ENCODE peak calls at places on chromosomes 11 and 22, in seven cellular contexts. One of them, this sample, is unnamed. For H3K36me3, the result is how much of the 10 kb centered on the place peaks cover.

GRCh38 chr11:112453601-112454577 is 193.2 kb upstream of the PLET1 start:
- DNase-seq in tibial nerve: no peak
- DNase-seq in breast epithelium: no peak
- DNase-seq in transverse colon: peak
- DNase-seq in Peyer's patch: no peak
- DNase-seq in body of pancreas: peak
- DNase-seq in esophagus squamous epithelium: no peak
- DNase-seq in this sample: peak

GRCh38 chr11:4654635-4655335 is 11.0 kb downstream of the OR51E1 start:
- DNase-seq in transverse colon: no peak
- DNase-seq in esophagus squamous epithelium: no peak
- DNase-seq in body of pancreas: no peak
- DNase-seq in Peyer's patch: no peak
- DNase-seq in tibial nerve: no peak
- DNase-seq in breast epithelium: no peak
- DNase-seq in this sample: no peak

GRCh38 chr22:49951001-49951677 is 9.4 kb upstream of the PIM3 start:
- DNase-seq in Peyer's patch: peak
- DNase-seq in esophagus squamous epithelium: no peak
- DNase-seq in tibial nerve: no peak
- DNase-seq in transverse colon: peak
- DNase-seq in body of pancreas: peak
- DNase-seq in breast epithelium: peak
- DNase-seq in this sample: no peak

GRCh38 chr11:9280655-9281301 is 15.6 kb upstream of the DENND5A start:
- DNase-seq in tibial nerve: no peak
- DNase-seq in breast epithelium: no peak
- DNase-seq in body of pancreas: peak
- DNase-seq in esophagus squamous epithelium: no peak
- DNase-seq in transverse colon: peak
- DNase-seq in Peyer's patch: peak
- DNase-seq in this sample: no peak

GRCh38 chr11:77633856-77634425 is 3.7 kb downstream of the CLNS1A start:
- DNase-seq in Peyer's patch: no peak
- DNase-seq in body of pancreas: no peak
- DNase-seq in transverse colon: no peak
- DNase-seq in esophagus squamous epithelium: no peak
- DNase-seq in tibial nerve: no peak
- DNase-seq in breast epithelium: no peak
- DNase-seq in this sample: peak

GRCh38 chr11:112113539-112114457 is 27.1 kb downstream of the SDHD start:
- DNase-seq in Peyer's patch: no peak
- DNase-seq in tibial nerve: no peak
- DNase-seq in body of pancreas: no peak
- DNase-seq in breast epithelium: no peak
- DNase-seq in transverse colon: no peak
- DNase-seq in esophagus squamous epithelium: no peak
- DNase-seq in this sample: no peak

GRCh38 chr11:15629690-15630321 is 515.1 kb downstream of the INSC start:
- DNase-seq in transverse colon: peak
- DNase-seq in breast epithelium: no peak
- DNase-seq in tibial nerve: no peak
- DNase-seq in Peyer's patch: no peak
- DNase-seq in esophagus squamous epithelium: no peak
- DNase-seq in body of pancreas: peak
- DNase-seq in this sample: peak

GRCh38 chr11:8652140-8652539 is 30.3 kb downstream of the TRIM66 start:
- DNase-seq in transverse colon: no peak
- DNase-seq in breast epithelium: no peak
- DNase-seq in Peyer's patch: no peak
- DNase-seq in body of pancreas: no peak
- DNase-seq in esophagus squamous epithelium: no peak
- DNase-seq in tibial nerve: no peak
- DNase-seq in this sample: no peak

GRCh38 chr11:77450227-77450626 is 23.7 kb downstream of the PAK1 start:
- DNase-seq in esophagus squamous epithelium: no peak
- DNase-seq in transverse colon: no peak
- DNase-seq in tibial nerve: no peak
- DNase-seq in body of pancreas: no peak
- DNase-seq in breast epithelium: no peak
- DNase-seq in Peyer's patch: no peak
- DNase-seq in this sample: no peak

GRCh38 chr11:88051386-88051785 is 123.9 kb downstream of the RAB38 start:
- DNase-seq in body of pancreas: no peak
- DNase-seq in transverse colon: no peak
- DNase-seq in breast epithelium: no peak
- DNase-seq in Peyer's patch: no peak
- DNase-seq in esophagus squamous epithelium: no peak
- DNase-seq in tibial nerve: no peak
- DNase-seq in this sample: no peak

GRCh38 chr11:115198301-115198700 is 305.9 kb downstream of the CADM1 start:
- DNase-seq in breast epithelium: no peak
- DNase-seq in transverse colon: no peak
- DNase-seq in Peyer's patch: no peak
- DNase-seq in body of pancreas: no peak
- DNase-seq in esophagus squamous epithelium: no peak
- DNase-seq in tibial nerve: no peak
- DNase-seq in this sample: no peak

GRCh38 chr11:116427903-116428637 is 344.7 kb downstream of the BUD13 start:
- DNase-seq in esophagus squamous epithelium: no peak
- DNase-seq in Peyer's patch: no peak
- DNase-seq in transverse colon: no peak
- DNase-seq in tibial nerve: peak
- DNase-seq in body of pancreas: no peak
- DNase-seq in breast epithelium: no peak
- DNase-seq in this sample: no peak

GRCh38 chr11:119204066-119204465 is 2.1 kb upstream of the CBL start:
- DNase-seq in tibial nerve: no peak
- DNase-seq in esophagus squamous epithelium: no peak
- DNase-seq in Peyer's patch: no peak
- DNase-seq in body of pancreas: no peak
- DNase-seq in breast epithelium: no peak
- DNase-seq in transverse colon: no peak
- DNase-seq in this sample: no peak

GRCh38 chr11:1749020-1749758 is 1.2 kb downstream of the IFITM10 start:
- DNase-seq in esophagus squamous epithelium: no peak
- DNase-seq in body of pancreas: no peak
- DNase-seq in tibial nerve: no peak
- DNase-seq in Peyer's patch: no peak
- DNase-seq in transverse colon: peak
- DNase-seq in breast epithelium: no peak
- DNase-seq in this sample: no peak

GRCh38 chr22:37491559-37492427 is 5.6 kb upstream of the MFNG start:
- DNase-seq in esophagus squamous epithelium: no peak
- DNase-seq in body of pancreas: no peak
- DNase-seq in transverse colon: no peak
- DNase-seq in Peyer's patch: no peak
- DNase-seq in tibial nerve: no peak
- DNase-seq in breast epithelium: no peak
- DNase-seq in this sample: no peak

DNA sequence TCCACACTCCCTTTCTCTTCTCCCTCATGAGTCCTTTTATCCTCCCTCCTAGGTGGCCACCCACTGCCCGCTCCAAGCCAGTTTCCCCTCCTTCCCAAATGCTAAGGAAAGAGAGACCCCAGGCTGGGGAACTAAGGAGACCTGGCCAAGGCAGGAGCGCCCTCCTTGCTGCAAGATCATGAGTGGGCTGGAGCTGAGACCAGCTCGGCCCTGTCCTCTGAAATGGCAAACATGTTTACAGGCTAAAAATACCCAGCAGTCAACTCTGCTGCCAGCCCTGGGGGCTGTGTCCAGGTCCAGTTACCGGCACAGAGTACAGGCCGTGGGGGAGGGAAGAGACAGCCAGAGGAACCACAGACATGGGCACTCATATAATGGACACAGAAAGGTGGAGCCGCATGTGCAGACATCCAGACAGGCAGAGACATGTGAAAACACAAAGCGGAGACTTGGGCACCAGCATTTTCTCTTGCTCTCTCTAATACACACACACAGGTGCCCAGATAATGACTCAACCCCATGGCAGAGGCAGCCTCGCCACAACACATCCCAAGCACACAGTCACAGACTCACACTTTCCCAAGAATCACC is 1.2 kb upstream of the AHNAK start:
- DNase-seq in transverse colon: no peak
- DNase-seq in Peyer's patch: no peak
- DNase-seq in tibial nerve: no peak
- DNase-seq in esophagus squamous epithelium: no peak
- DNase-seq in body of pancreas: peak
- DNase-seq in breast epithelium: peak
- DNase-seq in this sample: peak
- TF ChIP-seq POLR2A in transverse colon: no peak
- TF ChIP-seq POLR2A in Peyer's patch: no peak
- TF ChIP-seq POLR2A in tibial nerve: no peak
- TF ChIP-seq POLR2A in esophagus squamous epithelium: no peak
- TF ChIP-seq POLR2A in body of pancreas: no peak
- TF ChIP-seq POLR2A in breast epithelium: peak
- TF ChIP-seq POLR2A in this sample: peak

DNA sequence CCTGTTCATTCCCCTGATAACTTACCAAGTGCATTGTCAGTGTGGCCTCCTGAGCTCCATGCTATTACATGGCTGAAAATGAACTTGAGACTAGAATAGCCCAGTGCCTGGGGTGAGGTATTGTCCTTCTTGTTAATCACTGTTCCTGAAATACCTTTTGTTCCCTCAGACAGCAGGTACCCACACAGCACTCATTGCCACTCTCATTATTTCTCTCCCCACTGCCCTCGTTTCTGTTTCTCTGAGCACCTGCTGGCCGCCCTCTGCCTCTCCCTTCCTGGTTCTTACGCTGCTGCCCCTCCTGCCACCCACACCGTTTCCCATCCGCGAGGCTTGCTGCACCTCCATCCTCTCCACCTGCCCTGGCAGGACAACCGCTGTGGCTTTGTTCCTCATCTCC is 36.9 kb upstream of the RAB1B start:
- DNase-seq in body of pancreas: no peak
- DNase-seq in breast epithelium: no peak
- DNase-seq in esophagus squamous epithelium: no peak
- DNase-seq in transverse colon: no peak
- DNase-seq in Peyer's patch: no peak
- DNase-seq in tibial nerve: no peak
- DNase-seq in this sample: no peak
- H3K36me3 ChIP-seq in body of pancreas: under half
- H3K36me3 ChIP-seq in breast epithelium: under half
- H3K36me3 ChIP-seq in esophagus squamous epithelium: half or more
- H3K36me3 ChIP-seq in transverse colon: under half
- H3K36me3 ChIP-seq in Peyer's patch: under half
- H3K36me3 ChIP-seq in tibial nerve: half or more
- H3K36me3 ChIP-seq in this sample: under half

GRCh38 chr11:66003291-66003690 is 988 bp downstream of the BANF1 start:
- DNase-seq in Peyer's patch: no peak
- DNase-seq in body of pancreas: no peak
- DNase-seq in esophagus squamous epithelium: no peak
- DNase-seq in transverse colon: no peak
- DNase-seq in breast epithelium: no peak
- DNase-seq in tibial nerve: no peak
- DNase-seq in this sample: no peak

GRCh38 chr11:66002648-66003225 is 434 bp downstream of the BANF1 start:
- DNase-seq in breast epithelium: peak
- DNase-seq in Peyer's patch: no peak
- DNase-seq in body of pancreas: peak
- DNase-seq in transverse colon: peak
- DNase-seq in esophagus squamous epithelium: no peak
- DNase-seq in tibial nerve: no peak
- DNase-seq in this sample: peak

GRCh38 chr11:66006134-66006890 is 4.0 kb downstream of the BANF1 start:
- DNase-seq in breast epithelium: no peak
- DNase-seq in esophagus squamous epithelium: no peak
- DNase-seq in tibial nerve: no peak
- DNase-seq in Peyer's patch: no peak
- DNase-seq in body of pancreas: no peak
- DNase-seq in transverse colon: no peak
- DNase-seq in this sample: no peak

GRCh38 chr11:66004186-66004585 is 1.9 kb downstream of the BANF1 start:
- DNase-seq in Peyer's patch: no peak
- DNase-seq in transverse colon: no peak
- DNase-seq in tibial nerve: no peak
- DNase-seq in breast epithelium: no peak
- DNase-seq in esophagus squamous epithelium: no peak
- DNase-seq in body of pancreas: no peak
- DNase-seq in this sample: no peak

DNA sequence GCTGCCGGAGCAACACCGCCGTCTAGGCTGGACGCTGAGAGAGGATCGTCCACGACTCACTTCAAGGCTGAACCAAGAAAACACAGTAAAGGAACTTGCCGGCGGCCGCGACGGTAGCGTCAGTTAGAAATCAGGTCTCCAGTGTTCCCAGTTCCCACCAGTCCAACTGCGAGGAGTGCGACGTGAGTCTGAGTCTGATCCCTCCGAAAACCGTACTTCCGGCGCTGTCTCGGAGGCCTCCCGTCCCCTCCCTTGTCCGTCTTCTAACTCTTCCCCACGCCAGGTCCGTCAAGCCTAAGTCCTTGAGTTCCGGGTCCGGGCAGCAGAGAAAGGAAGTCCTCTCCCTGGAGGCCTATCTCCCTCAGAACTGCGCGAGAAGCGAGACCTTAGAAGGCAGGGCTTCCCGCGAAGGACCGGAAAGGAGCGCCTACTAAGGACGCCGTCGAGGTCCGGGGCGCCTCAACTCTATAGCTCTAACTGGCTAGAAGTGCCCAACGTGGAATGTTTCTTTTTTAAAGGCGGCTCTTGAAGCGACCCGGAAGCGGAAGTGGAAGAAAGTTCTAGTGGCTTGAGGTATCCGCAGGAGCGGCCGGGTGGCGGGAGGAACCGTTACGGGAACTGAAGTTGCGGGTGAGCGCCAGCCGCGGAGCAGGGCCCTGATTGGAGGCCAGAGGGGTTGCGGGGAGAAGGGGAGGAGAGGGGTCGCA is at the start of the genes BANF1 and EIF1AD:
- DNase-seq in tibial nerve: peak
- DNase-seq in esophagus squamous epithelium: peak
- DNase-seq in Peyer's patch: peak
- DNase-seq in transverse colon: peak
- DNase-seq in breast epithelium: peak
- DNase-seq in body of pancreas: peak
- DNase-seq in this sample: peak
- TF ChIP-seq POLR2A in tibial nerve: peak
- TF ChIP-seq POLR2A in esophagus squamous epithelium: no peak
- TF ChIP-seq POLR2A in Peyer's patch: peak
- TF ChIP-seq POLR2A in transverse colon: peak
- TF ChIP-seq POLR2A in breast epithelium: peak
- TF ChIP-seq POLR2A in body of pancreas: no peak
- TF ChIP-seq POLR2A in this sample: peak

DNA sequence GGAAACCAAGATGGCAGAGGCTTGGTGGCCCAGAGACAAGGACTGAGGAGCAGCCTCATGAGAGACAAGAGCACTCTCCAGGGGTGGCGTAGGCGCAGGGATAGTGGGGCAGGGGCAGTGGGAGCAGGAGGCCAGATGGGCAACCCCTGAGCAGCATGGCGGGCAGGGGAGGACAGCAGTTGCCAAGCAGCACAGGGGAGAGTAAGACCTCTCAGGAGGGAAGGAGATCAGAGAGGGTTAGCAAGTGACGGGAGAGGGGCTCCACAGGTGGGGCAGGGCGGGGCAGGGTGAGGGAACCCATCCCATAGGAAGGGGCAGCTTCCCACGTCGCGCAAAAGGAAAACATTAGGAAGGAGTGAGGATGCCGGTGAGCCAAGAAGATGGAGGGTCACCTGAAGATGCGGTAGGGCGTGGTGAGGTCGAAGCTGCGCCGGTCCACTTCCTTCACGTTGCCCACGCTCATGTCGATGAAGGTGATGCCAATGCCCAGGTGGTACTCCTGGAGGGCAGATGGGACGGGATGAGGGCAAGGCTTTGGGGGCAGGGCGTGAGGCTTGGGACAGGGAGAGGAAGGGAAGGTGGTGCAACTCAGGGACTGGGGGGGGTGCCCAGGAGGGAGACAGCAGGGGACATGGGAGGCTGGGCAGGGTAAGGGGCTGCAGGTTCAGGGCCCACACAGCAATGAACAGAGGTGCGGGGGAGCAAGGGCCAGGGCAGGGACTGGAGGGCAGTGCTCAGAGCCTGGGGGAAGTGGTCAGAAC is 35.4 kb upstream of the PDE2A start:
- DNase-seq in transverse colon: no peak
- DNase-seq in tibial nerve: no peak
- DNase-seq in Peyer's patch: no peak
- DNase-seq in breast epithelium: no peak
- DNase-seq in body of pancreas: no peak
- DNase-seq in esophagus squamous epithelium: no peak
- DNase-seq in this sample: no peak
- H3K36me3 ChIP-seq in transverse colon: under half
- H3K36me3 ChIP-seq in tibial nerve: half or more
- H3K36me3 ChIP-seq in Peyer's patch: half or more
- H3K36me3 ChIP-seq in breast epithelium: under half
- H3K36me3 ChIP-seq in body of pancreas: under half
- H3K36me3 ChIP-seq in esophagus squamous epithelium: half or more
- H3K36me3 ChIP-seq in this sample: half or more